ENCODE peak calls at places on chromosomes 1 and 21, in eight cellular contexts. A is cardiac septum, E is nucleus accumbens, O is NCI-H1417, W is brain microvascular endothelial cell, X is NCI-H510A, K is GM04503, I is ecto neural progenitor cell. T is an unnamed sample.
A peak's percentile ranks its signal among the peaks of the same experiment; 100 is the strongest.

GRCh38 chr1:230313453-230314141 is 112.5 kb downstream of the PGBD5 start:
- DNase-seq in W (no peak), X (no peak), A (peak; percentile 10), O (no peak), E (no peak), K (no peak), I (no peak), T (no peak)

GRCh38 chr1:228303596-228303995 is 95.8 kb downstream of the OBSCN start:
- DNase-seq in K (no peak), X (no peak), O (no peak), W (no peak), E (no peak), I (no peak), A (peak; percentile 64), T (no peak)

GRCh38 chr1:25580933-25581332 is 35.7 kb upstream of the MAN1C1 start:
- DNase-seq in A (no peak), E (no peak), I (no peak), K (no peak), X (no peak), W (no peak), O (no peak), T (no peak)

GRCh38 chr1:173562813-173563212 is 40.1 kb downstream of the SLC9C2 start:
- DNase-seq in O (no peak), K (no peak), I (no peak), A (no peak), W (no peak), X (no peak), E (no peak), T (no peak)

GRCh38 chr1:181038399-181038873 is 4.7 kb downstream of the MR1 start:
- DNase-seq in O (peak; percentile 84), X (no peak), I (peak; percentile 74), W (peak; percentile 55), A (no peak), K (no peak), E (no peak), T (peak; percentile 33)

GRCh38 chr1:125087691-125088090 is 3902.9 kb downstream of the SRGAP2C start:
- DNase-seq in E (no peak), I (no peak), X (no peak), K (no peak), O (no peak), A (no peak), W (no peak), T (no peak)

GRCh38 chr1:21378705-21379494 is 61.0 kb upstream of the NBPF3 start:
- DNase-seq in K (no peak), W (no peak), E (no peak), X (no peak), I (no peak), A (no peak), O (peak; percentile 12), T (no peak)

GRCh38 chr1:224245188-224245587 is 62.1 kb downstream of the DEGS1 start:
- DNase-seq in W (peak; percentile 25), I (no peak), X (no peak), E (no peak), O (no peak), A (no peak), K (no peak), T (no peak)

GRCh38 chr1:8137406-8138244 is 111.5 kb upstream of the ERRFI1 start:
- DNase-seq in X (no peak), A (no peak), K (peak; percentile 98), I (peak; percentile 70), E (no peak), W (peak; percentile 95), O (no peak), T (peak; percentile 96)

GRCh38 chr1:87683557-87683956 is 354.9 kb downstream of the LMO4 start:
- DNase-seq in E (no peak), O (peak; percentile 92), W (no peak), I (no peak), A (no peak), X (no peak), K (no peak), T (no peak)

GRCh38 chr1:64183985-64184440 is 19.4 kb upstream of the UBE2U start:
- DNase-seq in O (no peak), E (no peak), X (peak; percentile 27), W (no peak), A (no peak), I (no peak), K (no peak), T (no peak)

GRCh38 chr1:67773462-67773861 is 59.8 kb downstream of the GNG12 start:
- DNase-seq in X (no peak), A (no peak), E (no peak), O (no peak), W (peak; percentile 25), I (no peak), K (no peak), T (no peak)

GRCh38 chr21:36325373-36326010 is 5.5 kb downstream of the MORC3 start:
- DNase-seq in W (no peak), X (no peak), E (no peak), K (no peak), I (no peak), A (no peak), O (no peak), T (no peak)

GRCh38 chr1:30868833-30869435 is 39.6 kb downstream of the SDC3 start:
- DNase-seq in O (no peak), I (no peak), A (no peak), W (no peak), K (no peak), E (no peak), X (no peak), T (no peak)

GRCh38 chr21:46027855-46028493 is 46.4 kb downstream of the COL6A1 start:
- DNase-seq in E (no peak), K (no peak), I (no peak), W (no peak), O (no peak), A (no peak), X (no peak), T (no peak)

GRCh38 chr1:226628624-226629155 is 80.1 kb downstream of the STUM start:
- DNase-seq in I (no peak), X (no peak), W (no peak), A (peak; percentile 22), K (no peak), O (peak; percentile 70), E (no peak), T (no peak)

GRCh38 chr1:240232548-240232947 is 140.9 kb downstream of the FMN2 start:
- DNase-seq in K (peak; percentile 86), E (no peak), O (no peak), A (no peak), I (no peak), X (no peak), W (no peak), T (peak; percentile 52)

GRCh38 chr1:240876071-240876470 is 264.1 kb upstream of the GREM2 start:
- DNase-seq in A (no peak), X (no peak), O (no peak), W (no peak), E (no peak), I (no peak), K (no peak), T (no peak)

GRCh38 chr1:111197598-111198289 is 2.7 kb downstream of the DENND2D start:
- DNase-seq in K (no peak), O (no peak), X (no peak), I (no peak), W (peak; percentile 33), E (no peak), A (no peak), T (no peak)

GRCh38 chr21:33495743-33496142 is 4.2 kb upstream of the DNAJC28 start:
- DNase-seq in O (no peak), E (no peak), A (no peak), W (no peak), X (no peak), I (peak; percentile 13), K (no peak), T (no peak)

GRCh38 chr1:223846668-223847007 is 891 bp upstream of the TP53BP2 start:
- DNase-seq in K (no peak), A (no peak), O (peak; percentile 83), I (no peak), X (no peak), E (no peak), W (no peak), T (peak; percentile 18)

GRCh38 chr1:32539584-32540571 is 651 bp downstream of the ZBTB8A start:
- DNase-seq in A (peak; percentile 41), I (peak; percentile 72), K (peak; percentile 9), O (peak; percentile 79), X (no peak), W (peak; percentile 18), E (no peak), T (peak; percentile 10)

GRCh38 chr1:228370439-228370940 is 36.1 kb downstream of the TRIM11 start:
- DNase-seq in W (no peak), A (no peak), X (no peak), E (no peak), K (no peak), I (no peak), O (no peak), T (no peak)

GRCh38 chr1:91732291-91732953 is 153.5 kb downstream of the TGFBR3 start:
- DNase-seq in W (peak; percentile 71), X (peak; percentile 50), I (no peak), O (no peak), K (no peak), E (no peak), A (peak; percentile 66), T (peak; percentile 55)

GRCh38 chr1:42765832-42766722 is 751 bp downstream of the P3H1 start:
- DNase-seq in W (peak; percentile 76), A (no peak), X (peak; percentile 61), O (peak; percentile 73), I (peak; percentile 74), K (no peak), E (no peak), T (no peak)

GRCh38 chr1:197920345-197921117 is 3.4 kb downstream of the LHX9 start:
- DNase-seq in E (no peak), K (no peak), W (no peak), O (no peak), X (no peak), I (peak; percentile 55), A (no peak), T (no peak)

GRCh38 chr1:33182452-33182851 is 609 bp upstream of the TRIM62 start:
- DNase-seq in E (no peak), I (no peak), X (peak; percentile 18), O (peak; percentile 79), W (no peak), K (no peak), A (no peak), T (no peak)

GRCh38 chr1:111604931-111605330 is 14.7 kb upstream of the RAP1A start:
- DNase-seq in W (no peak), I (no peak), O (no peak), A (no peak), E (no peak), X (no peak), K (peak; percentile 58), T (no peak)

GRCh38 chr1:194174528-194174927 is 988.1 kb upstream of the B3GALT2 start:
- DNase-seq in X (no peak), W (no peak), E (no peak), O (no peak), K (no peak), I (no peak), A (no peak), T (no peak)

GRCh38 chr1:34371829-34372532 is 195.3 kb downstream of the C1orf94 start:
- DNase-seq in O (no peak), A (no peak), K (no peak), E (no peak), W (no peak), I (no peak), X (no peak), T (no peak)

GRCh38 chr1:42335050-42335808 is at the start of gene FOXJ3:
- DNase-seq in A (peak; percentile 96), K (peak; percentile 72), O (peak; percentile 95), I (peak; percentile 95), W (peak; percentile 86), X (peak; percentile 97), E (peak; percentile 60), T (peak; percentile 92)

GRCh38 chr1:223076382-223076781 is 66.7 kb downstream of the TLR5 start:
- DNase-seq in A (no peak), X (no peak), I (no peak), K (no peak), W (no peak), O (no peak), E (no peak), T (no peak)

GRCh38 chr1:151289991-151290708 is 8.1 kb downstream of the ZNF687 start:
- DNase-seq in X (no peak), E (no peak), A (no peak), W (no peak), K (no peak), O (no peak), I (no peak), T (no peak)

GRCh38 chr1:204961765-204962419 is 81.1 kb upstream of the CNTN2 start:
- DNase-seq in E (no peak), I (no peak), K (no peak), A (no peak), X (no peak), O (peak; percentile 35), W (no peak), T (no peak)